ENCODE peak calls at places on chromosome 10, in five cellular contexts. One of them, this sample, is unnamed.

GRCh38 chr10:129910861-129911260 is 53.2 kb downstream of the EBF3 start:
- DNase-seq in EH: no peak
- DNase-seq in tibial artery: peak; percentile 49
- DNase-seq in retinal pigment epithelial cell: no peak
- DNase-seq in HuH-7: no peak
- DNase-seq in this sample: no peak

GRCh38 chr10:12733271-12733670 is 268.2 kb downstream of the CCDC3 start:
- DNase-seq in EH: no peak
- DNase-seq in tibial artery: no peak
- DNase-seq in retinal pigment epithelial cell: no peak
- DNase-seq in HuH-7: no peak
- DNase-seq in this sample: no peak

GRCh38 chr10:22158426-22158825 is 59.4 kb downstream of the EBLN1 start:
- DNase-seq in EH: no peak
- DNase-seq in tibial artery: no peak
- DNase-seq in retinal pigment epithelial cell: peak; percentile 83
- DNase-seq in HuH-7: no peak
- DNase-seq in this sample: no peak

GRCh38 chr10:121823993-121824463 is 103.8 kb downstream of the ATE1 start:
- DNase-seq in EH: peak; percentile 52
- DNase-seq in tibial artery: no peak
- DNase-seq in retinal pigment epithelial cell: peak; percentile 25
- DNase-seq in HuH-7: peak; percentile 48
- DNase-seq in this sample: no peak

GRCh38 chr10:61869772-61870520 is 31.6 kb upstream of the ARID5B start:
- DNase-seq in EH: peak; percentile 84
- DNase-seq in tibial artery: no peak
- DNase-seq in retinal pigment epithelial cell: peak; percentile 54
- DNase-seq in HuH-7: no peak
- DNase-seq in this sample: no peak

GRCh38 chr10:119098576-119098975 is 5.3 kb upstream of the DENND10 start:
- DNase-seq in EH: no peak
- DNase-seq in tibial artery: no peak
- DNase-seq in retinal pigment epithelial cell: no peak
- DNase-seq in HuH-7: no peak
- DNase-seq in this sample: no peak

GRCh38 chr10:88164471-88164870 is 301.0 kb downstream of the PTEN start:
- DNase-seq in EH: no peak
- DNase-seq in tibial artery: no peak
- DNase-seq in retinal pigment epithelial cell: no peak
- DNase-seq in HuH-7: no peak
- DNase-seq in this sample: no peak

GRCh38 chr10:96719850-96720421 is 378 bp downstream of the PIK3AP1 start:
- DNase-seq in EH: peak; percentile 12
- DNase-seq in tibial artery: peak; percentile 73
- DNase-seq in retinal pigment epithelial cell: no peak
- DNase-seq in HuH-7: peak; percentile 79
- DNase-seq in this sample: peak; percentile 24

GRCh38 chr10:45179716-45180115 is 135.7 kb downstream of the OR13A1 start:
- DNase-seq in EH: no peak
- DNase-seq in tibial artery: peak; percentile 67
- DNase-seq in retinal pigment epithelial cell: no peak
- DNase-seq in HuH-7: no peak
- DNase-seq in this sample: no peak

GRCh38 chr10:21199501-21199900 is 302.4 kb upstream of the NEBL start:
- DNase-seq in EH: no peak
- DNase-seq in tibial artery: no peak
- DNase-seq in retinal pigment epithelial cell: no peak
- DNase-seq in HuH-7: no peak
- DNase-seq in this sample: no peak

GRCh38 chr10:74432841-74433594 is 282.0 kb downstream of the ADK start:
- DNase-seq in EH: peak; percentile 93
- DNase-seq in tibial artery: no peak
- DNase-seq in retinal pigment epithelial cell: no peak
- DNase-seq in HuH-7: no peak
- DNase-seq in this sample: no peak

GRCh38 chr10:4656576-4657194 is 169.3 kb upstream of the AKR1E2 start:
- DNase-seq in EH: peak; percentile 71
- DNase-seq in tibial artery: peak; percentile 83
- DNase-seq in retinal pigment epithelial cell: no peak
- DNase-seq in HuH-7: peak; percentile 28
- DNase-seq in this sample: peak; percentile 59

GRCh38 chr10:109941193-109941872 is 18.0 kb upstream of the XPNPEP1 start:
- DNase-seq in EH: no peak
- DNase-seq in tibial artery: no peak
- DNase-seq in retinal pigment epithelial cell: no peak
- DNase-seq in HuH-7: no peak
- DNase-seq in this sample: no peak

GRCh38 chr10:102449321-102450123 is 1.8 kb downstream of the C10orf95 start:
- DNase-seq in EH: peak; percentile 65
- DNase-seq in tibial artery: peak; percentile 73
- DNase-seq in retinal pigment epithelial cell: no peak
- DNase-seq in HuH-7: no peak
- DNase-seq in this sample: no peak